ENCODE peak calls at places on chromosomes 5 and 9, in ten cellular contexts. One of them, this sample, is unnamed.

GRCh38 chr5:112529525-112529924 is 110.4 kb upstream of the EPB41L4A start:
- DNase-seq in mesothelial cell of epicardium: no peak
- DNase-seq in stimulated activated CD4-positive, alpha-beta T cell treated with anti-CD3 and anti-CD28 coated beads, Interleukin-15, amount 100 ng/mL, for 24 hours: no peak
- DNase-seq in Calu3: no peak
- DNase-seq in effector memory CD8-positive, alpha-beta T cell: no peak
- DNase-seq in cardiac muscle cell: peak
- DNase-seq in HEK293T: peak
- DNase-seq in activated gamma-delta T cell treated with Interleukin-2 at 50 U/mL for 16 hours: no peak
- DNase-seq in smooth muscle cell of the brain vasculature: no peak
- DNase-seq in D341Med: no peak
- DNase-seq in this sample: no peak

GRCh38 chr9:124662561-124662960 is 108.5 kb downstream of the NR6A1 start:
- DNase-seq in mesothelial cell of epicardium: no peak
- DNase-seq in stimulated activated CD4-positive, alpha-beta T cell treated with anti-CD3 and anti-CD28 coated beads, Interleukin-15, amount 100 ng/mL, for 24 hours: no peak
- DNase-seq in Calu3: no peak
- DNase-seq in effector memory CD8-positive, alpha-beta T cell: no peak
- DNase-seq in cardiac muscle cell: no peak
- DNase-seq in HEK293T: no peak
- DNase-seq in activated gamma-delta T cell treated with Interleukin-2 at 50 U/mL for 16 hours: no peak
- DNase-seq in smooth muscle cell of the brain vasculature: no peak
- DNase-seq in D341Med: no peak
- DNase-seq in this sample: no peak

GRCh38 chr5:63686938-63687337 is 275.3 kb downstream of the HTR1A start:
- DNase-seq in mesothelial cell of epicardium: no peak
- DNase-seq in stimulated activated CD4-positive, alpha-beta T cell treated with anti-CD3 and anti-CD28 coated beads, Interleukin-15, amount 100 ng/mL, for 24 hours: no peak
- DNase-seq in Calu3: no peak
- DNase-seq in effector memory CD8-positive, alpha-beta T cell: no peak
- DNase-seq in cardiac muscle cell: no peak
- DNase-seq in HEK293T: no peak
- DNase-seq in activated gamma-delta T cell treated with Interleukin-2 at 50 U/mL for 16 hours: no peak
- DNase-seq in smooth muscle cell of the brain vasculature: no peak
- DNase-seq in D341Med: no peak
- DNase-seq in this sample: no peak

GRCh38 chr5:36744678-36745659 is 131.6 kb upstream of the NIPBL start:
- DNase-seq in mesothelial cell of epicardium: peak
- DNase-seq in stimulated activated CD4-positive, alpha-beta T cell treated with anti-CD3 and anti-CD28 coated beads, Interleukin-15, amount 100 ng/mL, for 24 hours: peak
- DNase-seq in Calu3: peak
- DNase-seq in effector memory CD8-positive, alpha-beta T cell: no peak
- DNase-seq in cardiac muscle cell: peak
- DNase-seq in HEK293T: peak
- DNase-seq in activated gamma-delta T cell treated with Interleukin-2 at 50 U/mL for 16 hours: peak
- DNase-seq in smooth muscle cell of the brain vasculature: no peak
- DNase-seq in D341Med: peak
- DNase-seq in this sample: peak

GRCh38 chr5:82356808-82357671 is 78.9 kb upstream of the RPS23 start:
- DNase-seq in mesothelial cell of epicardium: no peak
- DNase-seq in stimulated activated CD4-positive, alpha-beta T cell treated with anti-CD3 and anti-CD28 coated beads, Interleukin-15, amount 100 ng/mL, for 24 hours: peak
- DNase-seq in Calu3: peak
- DNase-seq in effector memory CD8-positive, alpha-beta T cell: peak
- DNase-seq in cardiac muscle cell: peak
- DNase-seq in HEK293T: no peak
- DNase-seq in activated gamma-delta T cell treated with Interleukin-2 at 50 U/mL for 16 hours: peak
- DNase-seq in smooth muscle cell of the brain vasculature: no peak
- DNase-seq in D341Med: no peak
- DNase-seq in this sample: no peak

GRCh38 chr5:98763001-98763630 is 10.3 kb upstream of the RGMB start:
- DNase-seq in mesothelial cell of epicardium: no peak
- DNase-seq in stimulated activated CD4-positive, alpha-beta T cell treated with anti-CD3 and anti-CD28 coated beads, Interleukin-15, amount 100 ng/mL, for 24 hours: no peak
- DNase-seq in Calu3: no peak
- DNase-seq in effector memory CD8-positive, alpha-beta T cell: no peak
- DNase-seq in cardiac muscle cell: peak
- DNase-seq in HEK293T: no peak
- DNase-seq in activated gamma-delta T cell treated with Interleukin-2 at 50 U/mL for 16 hours: no peak
- DNase-seq in smooth muscle cell of the brain vasculature: peak
- DNase-seq in D341Med: no peak
- DNase-seq in this sample: no peak

GRCh38 chr9:91415290-91415689 is 8.3 kb downstream of the NFIL3 start:
- DNase-seq in mesothelial cell of epicardium: no peak
- DNase-seq in stimulated activated CD4-positive, alpha-beta T cell treated with anti-CD3 and anti-CD28 coated beads, Interleukin-15, amount 100 ng/mL, for 24 hours: no peak
- DNase-seq in Calu3: no peak
- DNase-seq in effector memory CD8-positive, alpha-beta T cell: no peak
- DNase-seq in cardiac muscle cell: no peak
- DNase-seq in HEK293T: no peak
- DNase-seq in activated gamma-delta T cell treated with Interleukin-2 at 50 U/mL for 16 hours: no peak
- DNase-seq in smooth muscle cell of the brain vasculature: no peak
- DNase-seq in D341Med: no peak
- DNase-seq in this sample: no peak

GRCh38 chr5:38650540-38651275 is 94.3 kb upstream of the LIFR start:
- DNase-seq in mesothelial cell of epicardium: no peak
- DNase-seq in stimulated activated CD4-positive, alpha-beta T cell treated with anti-CD3 and anti-CD28 coated beads, Interleukin-15, amount 100 ng/mL, for 24 hours: no peak
- DNase-seq in Calu3: no peak
- DNase-seq in effector memory CD8-positive, alpha-beta T cell: no peak
- DNase-seq in cardiac muscle cell: peak
- DNase-seq in HEK293T: no peak
- DNase-seq in activated gamma-delta T cell treated with Interleukin-2 at 50 U/mL for 16 hours: no peak
- DNase-seq in smooth muscle cell of the brain vasculature: no peak
- DNase-seq in D341Med: no peak
- DNase-seq in this sample: no peak

GRCh38 chr9:36328798-36329411 is 70.7 kb upstream of the GNE start:
- DNase-seq in mesothelial cell of epicardium: no peak
- DNase-seq in stimulated activated CD4-positive, alpha-beta T cell treated with anti-CD3 and anti-CD28 coated beads, Interleukin-15, amount 100 ng/mL, for 24 hours: peak
- DNase-seq in Calu3: no peak
- DNase-seq in effector memory CD8-positive, alpha-beta T cell: peak
- DNase-seq in cardiac muscle cell: peak
- DNase-seq in HEK293T: peak
- DNase-seq in activated gamma-delta T cell treated with Interleukin-2 at 50 U/mL for 16 hours: peak
- DNase-seq in smooth muscle cell of the brain vasculature: peak
- DNase-seq in D341Med: peak
- DNase-seq in this sample: no peak

GRCh38 chr5:180596668-180597231 is 5.5 kb upstream of the SCGB3A1 start:
- DNase-seq in mesothelial cell of epicardium: no peak
- DNase-seq in stimulated activated CD4-positive, alpha-beta T cell treated with anti-CD3 and anti-CD28 coated beads, Interleukin-15, amount 100 ng/mL, for 24 hours: no peak
- DNase-seq in Calu3: no peak
- DNase-seq in effector memory CD8-positive, alpha-beta T cell: no peak
- DNase-seq in cardiac muscle cell: no peak
- DNase-seq in HEK293T: peak
- DNase-seq in activated gamma-delta T cell treated with Interleukin-2 at 50 U/mL for 16 hours: no peak
- DNase-seq in smooth muscle cell of the brain vasculature: no peak
- DNase-seq in D341Med: no peak
- DNase-seq in this sample: no peak

GRCh38 chr5:142098275-142098674 is 10.3 kb upstream of the NDFIP1 start:
- DNase-seq in mesothelial cell of epicardium: no peak
- DNase-seq in stimulated activated CD4-positive, alpha-beta T cell treated with anti-CD3 and anti-CD28 coated beads, Interleukin-15, amount 100 ng/mL, for 24 hours: no peak
- DNase-seq in Calu3: no peak
- DNase-seq in effector memory CD8-positive, alpha-beta T cell: no peak
- DNase-seq in cardiac muscle cell: no peak
- DNase-seq in HEK293T: no peak
- DNase-seq in activated gamma-delta T cell treated with Interleukin-2 at 50 U/mL for 16 hours: no peak
- DNase-seq in smooth muscle cell of the brain vasculature: no peak
- DNase-seq in D341Med: no peak
- DNase-seq in this sample: no peak

GRCh38 chr5:14218011-14218410 is 74.9 kb downstream of the TRIO start:
- DNase-seq in mesothelial cell of epicardium: no peak
- DNase-seq in stimulated activated CD4-positive, alpha-beta T cell treated with anti-CD3 and anti-CD28 coated beads, Interleukin-15, amount 100 ng/mL, for 24 hours: no peak
- DNase-seq in Calu3: no peak
- DNase-seq in effector memory CD8-positive, alpha-beta T cell: no peak
- DNase-seq in cardiac muscle cell: no peak
- DNase-seq in HEK293T: no peak
- DNase-seq in activated gamma-delta T cell treated with Interleukin-2 at 50 U/mL for 16 hours: no peak
- DNase-seq in smooth muscle cell of the brain vasculature: no peak
- DNase-seq in D341Med: no peak
- DNase-seq in this sample: no peak

GRCh38 chr5:103245773-103246172 is 12.8 kb upstream of the MACIR start:
- DNase-seq in mesothelial cell of epicardium: no peak
- DNase-seq in stimulated activated CD4-positive, alpha-beta T cell treated with anti-CD3 and anti-CD28 coated beads, Interleukin-15, amount 100 ng/mL, for 24 hours: no peak
- DNase-seq in Calu3: no peak
- DNase-seq in effector memory CD8-positive, alpha-beta T cell: no peak
- DNase-seq in cardiac muscle cell: no peak
- DNase-seq in HEK293T: no peak
- DNase-seq in activated gamma-delta T cell treated with Interleukin-2 at 50 U/mL for 16 hours: no peak
- DNase-seq in smooth muscle cell of the brain vasculature: no peak
- DNase-seq in D341Med: no peak
- DNase-seq in this sample: no peak

GRCh38 chr5:1062761-1063568 is 48.9 kb downstream of the SLC12A7 start:
- DNase-seq in mesothelial cell of epicardium: no peak
- DNase-seq in stimulated activated CD4-positive, alpha-beta T cell treated with anti-CD3 and anti-CD28 coated beads, Interleukin-15, amount 100 ng/mL, for 24 hours: no peak
- DNase-seq in Calu3: no peak
- DNase-seq in effector memory CD8-positive, alpha-beta T cell: no peak
- DNase-seq in cardiac muscle cell: no peak
- DNase-seq in HEK293T: no peak
- DNase-seq in activated gamma-delta T cell treated with Interleukin-2 at 50 U/mL for 16 hours: no peak
- DNase-seq in smooth muscle cell of the brain vasculature: no peak
- DNase-seq in D341Med: no peak
- DNase-seq in this sample: no peak

GRCh38 chr9:135526730-135527571 is 5.7 kb downstream of the LCN1 start:
- DNase-seq in mesothelial cell of epicardium: no peak
- DNase-seq in stimulated activated CD4-positive, alpha-beta T cell treated with anti-CD3 and anti-CD28 coated beads, Interleukin-15, amount 100 ng/mL, for 24 hours: no peak
- DNase-seq in Calu3: no peak
- DNase-seq in effector memory CD8-positive, alpha-beta T cell: no peak
- DNase-seq in cardiac muscle cell: no peak
- DNase-seq in HEK293T: no peak
- DNase-seq in activated gamma-delta T cell treated with Interleukin-2 at 50 U/mL for 16 hours: no peak
- DNase-seq in smooth muscle cell of the brain vasculature: no peak
- DNase-seq in D341Med: peak
- DNase-seq in this sample: no peak

GRCh38 chr9:32550046-32550608 is 2.0 kb upstream of the SMIM27 start:
- DNase-seq in mesothelial cell of epicardium: no peak
- DNase-seq in stimulated activated CD4-positive, alpha-beta T cell treated with anti-CD3 and anti-CD28 coated beads, Interleukin-15, amount 100 ng/mL, for 24 hours: peak
- DNase-seq in Calu3: no peak
- DNase-seq in effector memory CD8-positive, alpha-beta T cell: no peak
- DNase-seq in cardiac muscle cell: peak
- DNase-seq in HEK293T: peak
- DNase-seq in activated gamma-delta T cell treated with Interleukin-2 at 50 U/mL for 16 hours: no peak
- DNase-seq in smooth muscle cell of the brain vasculature: no peak
- DNase-seq in D341Med: no peak
- DNase-seq in this sample: no peak

GRCh38 chr5:137752873-137753226 is 1.3 kb downstream of the HNRNPA0 start:
- DNase-seq in mesothelial cell of epicardium: no peak
- DNase-seq in stimulated activated CD4-positive, alpha-beta T cell treated with anti-CD3 and anti-CD28 coated beads, Interleukin-15, amount 100 ng/mL, for 24 hours: no peak
- DNase-seq in Calu3: peak
- DNase-seq in effector memory CD8-positive, alpha-beta T cell: peak
- DNase-seq in cardiac muscle cell: peak
- DNase-seq in HEK293T: peak
- DNase-seq in activated gamma-delta T cell treated with Interleukin-2 at 50 U/mL for 16 hours: peak
- DNase-seq in smooth muscle cell of the brain vasculature: no peak
- DNase-seq in D341Med: no peak
- DNase-seq in this sample: no peak

GRCh38 chr9:93228453-93228852 is 44.5 kb downstream of the WNK2 start:
- DNase-seq in mesothelial cell of epicardium: no peak
- DNase-seq in stimulated activated CD4-positive, alpha-beta T cell treated with anti-CD3 and anti-CD28 coated beads, Interleukin-15, amount 100 ng/mL, for 24 hours: no peak
- DNase-seq in Calu3: no peak
- DNase-seq in effector memory CD8-positive, alpha-beta T cell: no peak
- DNase-seq in cardiac muscle cell: no peak
- DNase-seq in HEK293T: no peak
- DNase-seq in activated gamma-delta T cell treated with Interleukin-2 at 50 U/mL for 16 hours: no peak
- DNase-seq in smooth muscle cell of the brain vasculature: no peak
- DNase-seq in D341Med: no peak
- DNase-seq in this sample: no peak

GRCh38 chr5:1777281-1778137 is 22.1 kb downstream of the MRPL36 start:
- DNase-seq in mesothelial cell of epicardium: no peak
- DNase-seq in stimulated activated CD4-positive, alpha-beta T cell treated with anti-CD3 and anti-CD28 coated beads, Interleukin-15, amount 100 ng/mL, for 24 hours: no peak
- DNase-seq in Calu3: no peak
- DNase-seq in effector memory CD8-positive, alpha-beta T cell: no peak
- DNase-seq in cardiac muscle cell: no peak
- DNase-seq in HEK293T: no peak
- DNase-seq in activated gamma-delta T cell treated with Interleukin-2 at 50 U/mL for 16 hours: no peak
- DNase-seq in smooth muscle cell of the brain vasculature: no peak
- DNase-seq in D341Med: no peak
- DNase-seq in this sample: no peak

GRCh38 chr9:124098141-124098905 is 86.8 kb downstream of the LHX2 start:
- DNase-seq in mesothelial cell of epicardium: no peak
- DNase-seq in stimulated activated CD4-positive, alpha-beta T cell treated with anti-CD3 and anti-CD28 coated beads, Interleukin-15, amount 100 ng/mL, for 24 hours: no peak
- DNase-seq in Calu3: no peak
- DNase-seq in effector memory CD8-positive, alpha-beta T cell: no peak
- DNase-seq in cardiac muscle cell: no peak
- DNase-seq in HEK293T: no peak
- DNase-seq in activated gamma-delta T cell treated with Interleukin-2 at 50 U/mL for 16 hours: no peak
- DNase-seq in smooth muscle cell of the brain vasculature: no peak
- DNase-seq in D341Med: no peak
- DNase-seq in this sample: no peak

GRCh38 chr9:757246-757881 is 84.1 kb upstream of the DMRT1 start:
- DNase-seq in mesothelial cell of epicardium: no peak
- DNase-seq in stimulated activated CD4-positive, alpha-beta T cell treated with anti-CD3 and anti-CD28 coated beads, Interleukin-15, amount 100 ng/mL, for 24 hours: peak
- DNase-seq in Calu3: peak
- DNase-seq in effector memory CD8-positive, alpha-beta T cell: no peak
- DNase-seq in cardiac muscle cell: peak
- DNase-seq in HEK293T: peak
- DNase-seq in activated gamma-delta T cell treated with Interleukin-2 at 50 U/mL for 16 hours: no peak
- DNase-seq in smooth muscle cell of the brain vasculature: no peak
- DNase-seq in D341Med: peak
- DNase-seq in this sample: no peak

GRCh38 chr9:74783408-74783807 is 104.3 kb downstream of the TRPM6 start:
- DNase-seq in mesothelial cell of epicardium: no peak
- DNase-seq in stimulated activated CD4-positive, alpha-beta T cell treated with anti-CD3 and anti-CD28 coated beads, Interleukin-15, amount 100 ng/mL, for 24 hours: no peak
- DNase-seq in Calu3: no peak
- DNase-seq in effector memory CD8-positive, alpha-beta T cell: no peak
- DNase-seq in cardiac muscle cell: peak
- DNase-seq in HEK293T: no peak
- DNase-seq in activated gamma-delta T cell treated with Interleukin-2 at 50 U/mL for 16 hours: no peak
- DNase-seq in smooth muscle cell of the brain vasculature: no peak
- DNase-seq in D341Med: no peak
- DNase-seq in this sample: no peak

GRCh38 chr5:135239461-135240282 is 159.4 kb downstream of the MACROH2A1 start:
- DNase-seq in mesothelial cell of epicardium: no peak
- DNase-seq in stimulated activated CD4-positive, alpha-beta T cell treated with anti-CD3 and anti-CD28 coated beads, Interleukin-15, amount 100 ng/mL, for 24 hours: no peak
- DNase-seq in Calu3: no peak
- DNase-seq in effector memory CD8-positive, alpha-beta T cell: no peak
- DNase-seq in cardiac muscle cell: no peak
- DNase-seq in HEK293T: no peak
- DNase-seq in activated gamma-delta T cell treated with Interleukin-2 at 50 U/mL for 16 hours: no peak
- DNase-seq in smooth muscle cell of the brain vasculature: no peak
- DNase-seq in D341Med: no peak
- DNase-seq in this sample: no peak

GRCh38 chr5:132480546-132481242 is 9.9 kb downstream of the IRF1 start:
- DNase-seq in mesothelial cell of epicardium: no peak
- DNase-seq in stimulated activated CD4-positive, alpha-beta T cell treated with anti-CD3 and anti-CD28 coated beads, Interleukin-15, amount 100 ng/mL, for 24 hours: no peak
- DNase-seq in Calu3: no peak
- DNase-seq in effector memory CD8-positive, alpha-beta T cell: peak
- DNase-seq in cardiac muscle cell: no peak
- DNase-seq in HEK293T: no peak
- DNase-seq in activated gamma-delta T cell treated with Interleukin-2 at 50 U/mL for 16 hours: no peak
- DNase-seq in smooth muscle cell of the brain vasculature: no peak
- DNase-seq in D341Med: no peak
- DNase-seq in this sample: no peak

GRCh38 chr9:131078427-131079366 is 17.6 kb upstream of the AIF1L start:
- DNase-seq in mesothelial cell of epicardium: no peak
- DNase-seq in stimulated activated CD4-positive, alpha-beta T cell treated with anti-CD3 and anti-CD28 coated beads, Interleukin-15, amount 100 ng/mL, for 24 hours: no peak
- DNase-seq in Calu3: no peak
- DNase-seq in effector memory CD8-positive, alpha-beta T cell: no peak
- DNase-seq in cardiac muscle cell: no peak
- DNase-seq in HEK293T: no peak
- DNase-seq in activated gamma-delta T cell treated with Interleukin-2 at 50 U/mL for 16 hours: no peak
- DNase-seq in smooth muscle cell of the brain vasculature: no peak
- DNase-seq in D341Med: no peak
- DNase-seq in this sample: no peak

GRCh38 chr5:132001647-132002561 is 9.6 kb downstream of the ACSL6 start:
- DNase-seq in mesothelial cell of epicardium: no peak
- DNase-seq in stimulated activated CD4-positive, alpha-beta T cell treated with anti-CD3 and anti-CD28 coated beads, Interleukin-15, amount 100 ng/mL, for 24 hours: no peak
- DNase-seq in Calu3: peak
- DNase-seq in effector memory CD8-positive, alpha-beta T cell: no peak
- DNase-seq in cardiac muscle cell: peak
- DNase-seq in HEK293T: no peak
- DNase-seq in activated gamma-delta T cell treated with Interleukin-2 at 50 U/mL for 16 hours: no peak
- DNase-seq in smooth muscle cell of the brain vasculature: no peak
- DNase-seq in D341Med: no peak
- DNase-seq in this sample: no peak

GRCh38 chr5:76688836-76689235 is 27.1 kb upstream of the F2R start:
- DNase-seq in mesothelial cell of epicardium: no peak
- DNase-seq in stimulated activated CD4-positive, alpha-beta T cell treated with anti-CD3 and anti-CD28 coated beads, Interleukin-15, amount 100 ng/mL, for 24 hours: no peak
- DNase-seq in Calu3: no peak
- DNase-seq in effector memory CD8-positive, alpha-beta T cell: no peak
- DNase-seq in cardiac muscle cell: no peak
- DNase-seq in HEK293T: no peak
- DNase-seq in activated gamma-delta T cell treated with Interleukin-2 at 50 U/mL for 16 hours: no peak
- DNase-seq in smooth muscle cell of the brain vasculature: no peak
- DNase-seq in D341Med: no peak
- DNase-seq in this sample: no peak

GRCh38 chr9:128371622-128372117 is 496 bp downstream of the URM1 start:
- DNase-seq in mesothelial cell of epicardium: no peak
- DNase-seq in stimulated activated CD4-positive, alpha-beta T cell treated with anti-CD3 and anti-CD28 coated beads, Interleukin-15, amount 100 ng/mL, for 24 hours: no peak
- DNase-seq in Calu3: no peak
- DNase-seq in effector memory CD8-positive, alpha-beta T cell: no peak
- DNase-seq in cardiac muscle cell: no peak
- DNase-seq in HEK293T: no peak
- DNase-seq in activated gamma-delta T cell treated with Interleukin-2 at 50 U/mL for 16 hours: no peak
- DNase-seq in smooth muscle cell of the brain vasculature: no peak
- DNase-seq in D341Med: no peak
- DNase-seq in this sample: no peak